ENCODE peak calls at places on chromosomes 16 and 17, in nine cellular contexts. One of them, this sample, is unnamed.

GRCh38 chr17:72171703-72172670 is 51.2 kb downstream of the SOX9 start:
- DNase-seq in globus pallidus: peak
- DNase-seq in GM13977: no peak
- DNase-seq in activated T-cell treated with anti-CD3 and anti-CD28 coated beads, Interleukin-2, amount 50 U/mL, for 48 hours: no peak
- DNase-seq in gastrocnemius medialis: no peak
- DNase-seq in PC-9: no peak
- DNase-seq in CD8-positive, alpha-beta memory T cell: no peak
- DNase-seq in kidney epithelial cell: no peak
- DNase-seq in GM04504: no peak
- DNase-seq in this sample: peak

GRCh38 chr17:6457688-6458190 is 13.5 kb downstream of the PIMREG start:
- DNase-seq in PC-9: peak
- DNase-seq in GM13977: no peak
- DNase-seq in CD8-positive, alpha-beta memory T cell: no peak
- DNase-seq in activated T-cell treated with anti-CD3 and anti-CD28 coated beads, Interleukin-2, amount 50 U/mL, for 48 hours: no peak
- DNase-seq in GM04504: no peak
- DNase-seq in kidney epithelial cell: no peak
- DNase-seq in gastrocnemius medialis: no peak
- DNase-seq in globus pallidus: no peak
- DNase-seq in this sample: no peak

GRCh38 chr17:17971431-17972125 is 622 bp downstream of the TOM1L2 start:
- DNase-seq in gastrocnemius medialis: peak
- DNase-seq in activated T-cell treated with anti-CD3 and anti-CD28 coated beads, Interleukin-2, amount 50 U/mL, for 48 hours: no peak
- DNase-seq in PC-9: peak
- DNase-seq in globus pallidus: no peak
- DNase-seq in GM13977: no peak
- DNase-seq in GM04504: no peak
- DNase-seq in kidney epithelial cell: no peak
- DNase-seq in CD8-positive, alpha-beta memory T cell: no peak
- DNase-seq in this sample: peak

GRCh38 chr17:61167050-61167449 is 232.6 kb upstream of the TBX2 start:
- DNase-seq in globus pallidus: no peak
- DNase-seq in gastrocnemius medialis: no peak
- DNase-seq in activated T-cell treated with anti-CD3 and anti-CD28 coated beads, Interleukin-2, amount 50 U/mL, for 48 hours: no peak
- DNase-seq in GM13977: no peak
- DNase-seq in PC-9: no peak
- DNase-seq in CD8-positive, alpha-beta memory T cell: no peak
- DNase-seq in GM04504: no peak
- DNase-seq in kidney epithelial cell: no peak
- DNase-seq in this sample: no peak

GRCh38 chr17:56751145-56751743 is 82.5 kb downstream of the C17orf67 start:
- DNase-seq in kidney epithelial cell: no peak
- DNase-seq in activated T-cell treated with anti-CD3 and anti-CD28 coated beads, Interleukin-2, amount 50 U/mL, for 48 hours: no peak
- DNase-seq in PC-9: no peak
- DNase-seq in CD8-positive, alpha-beta memory T cell: no peak
- DNase-seq in GM13977: no peak
- DNase-seq in globus pallidus: no peak
- DNase-seq in GM04504: no peak
- DNase-seq in gastrocnemius medialis: no peak
- DNase-seq in this sample: no peak

GRCh38 chr16:69301187-69301586 is 10.0 kb upstream of the VPS4A start:
- DNase-seq in GM13977: no peak
- DNase-seq in CD8-positive, alpha-beta memory T cell: no peak
- DNase-seq in kidney epithelial cell: no peak
- DNase-seq in PC-9: no peak
- DNase-seq in globus pallidus: no peak
- DNase-seq in activated T-cell treated with anti-CD3 and anti-CD28 coated beads, Interleukin-2, amount 50 U/mL, for 48 hours: no peak
- DNase-seq in GM04504: no peak
- DNase-seq in gastrocnemius medialis: no peak
- DNase-seq in this sample: no peak

GRCh38 chr17:5126719-5127488 is 11.1 kb downstream of the USP6 start:
- DNase-seq in gastrocnemius medialis: no peak
- DNase-seq in kidney epithelial cell: no peak
- DNase-seq in CD8-positive, alpha-beta memory T cell: no peak
- DNase-seq in activated T-cell treated with anti-CD3 and anti-CD28 coated beads, Interleukin-2, amount 50 U/mL, for 48 hours: peak
- DNase-seq in GM13977: no peak
- DNase-seq in GM04504: no peak
- DNase-seq in PC-9: no peak
- DNase-seq in globus pallidus: no peak
- DNase-seq in this sample: no peak

GRCh38 chr16:67563708-67564468 is 1.6 kb downstream of the CTCF start:
- DNase-seq in PC-9: peak
- DNase-seq in gastrocnemius medialis: peak
- DNase-seq in globus pallidus: peak
- DNase-seq in kidney epithelial cell: no peak
- DNase-seq in CD8-positive, alpha-beta memory T cell: no peak
- DNase-seq in activated T-cell treated with anti-CD3 and anti-CD28 coated beads, Interleukin-2, amount 50 U/mL, for 48 hours: peak
- DNase-seq in GM04504: peak
- DNase-seq in GM13977: no peak
- DNase-seq in this sample: peak

GRCh38 chr17:36072431-36073121 is 8.5 kb downstream of the CCL18 start:
- DNase-seq in kidney epithelial cell: no peak
- DNase-seq in GM04504: no peak
- DNase-seq in globus pallidus: peak
- DNase-seq in GM13977: peak
- DNase-seq in PC-9: peak
- DNase-seq in gastrocnemius medialis: no peak
- DNase-seq in CD8-positive, alpha-beta memory T cell: peak
- DNase-seq in activated T-cell treated with anti-CD3 and anti-CD28 coated beads, Interleukin-2, amount 50 U/mL, for 48 hours: peak
- DNase-seq in this sample: peak

GRCh38 chr17:8623591-8623990 is 6.9 kb downstream of the MYH10 start:
- DNase-seq in PC-9: no peak
- DNase-seq in CD8-positive, alpha-beta memory T cell: no peak
- DNase-seq in GM04504: no peak
- DNase-seq in gastrocnemius medialis: no peak
- DNase-seq in GM13977: no peak
- DNase-seq in kidney epithelial cell: no peak
- DNase-seq in globus pallidus: no peak
- DNase-seq in activated T-cell treated with anti-CD3 and anti-CD28 coated beads, Interleukin-2, amount 50 U/mL, for 48 hours: no peak
- DNase-seq in this sample: no peak

GRCh38 chr17:1347681-1348318 is 52.2 kb downstream of the YWHAE start:
- DNase-seq in GM13977: no peak
- DNase-seq in kidney epithelial cell: peak
- DNase-seq in GM04504: no peak
- DNase-seq in activated T-cell treated with anti-CD3 and anti-CD28 coated beads, Interleukin-2, amount 50 U/mL, for 48 hours: no peak
- DNase-seq in gastrocnemius medialis: peak
- DNase-seq in PC-9: no peak
- DNase-seq in globus pallidus: peak
- DNase-seq in CD8-positive, alpha-beta memory T cell: no peak
- DNase-seq in this sample: peak

GRCh38 chr16:49799172-49799571 is 56.7 kb downstream of the ZNF423 start:
- DNase-seq in activated T-cell treated with anti-CD3 and anti-CD28 coated beads, Interleukin-2, amount 50 U/mL, for 48 hours: no peak
- DNase-seq in GM04504: no peak
- DNase-seq in CD8-positive, alpha-beta memory T cell: no peak
- DNase-seq in gastrocnemius medialis: no peak
- DNase-seq in GM13977: no peak
- DNase-seq in kidney epithelial cell: no peak
- DNase-seq in globus pallidus: no peak
- DNase-seq in PC-9: no peak
- DNase-seq in this sample: no peak

GRCh38 chr16:69106491-69107291 is 1.2 kb downstream of the HAS3 start:
- DNase-seq in PC-9: peak
- DNase-seq in activated T-cell treated with anti-CD3 and anti-CD28 coated beads, Interleukin-2, amount 50 U/mL, for 48 hours: peak
- DNase-seq in kidney epithelial cell: no peak
- DNase-seq in CD8-positive, alpha-beta memory T cell: no peak
- DNase-seq in gastrocnemius medialis: no peak
- DNase-seq in globus pallidus: no peak
- DNase-seq in GM13977: peak
- DNase-seq in GM04504: no peak
- DNase-seq in this sample: no peak

GRCh38 chr17:71163121-71163812 is 957.6 kb upstream of the SOX9 start:
- DNase-seq in CD8-positive, alpha-beta memory T cell: no peak
- DNase-seq in gastrocnemius medialis: no peak
- DNase-seq in GM13977: no peak
- DNase-seq in activated T-cell treated with anti-CD3 and anti-CD28 coated beads, Interleukin-2, amount 50 U/mL, for 48 hours: no peak
- DNase-seq in GM04504: no peak
- DNase-seq in kidney epithelial cell: no peak
- DNase-seq in PC-9: peak
- DNase-seq in globus pallidus: no peak
- DNase-seq in this sample: no peak

GRCh38 chr17:40986920-40987319 is 2.8 kb upstream of the KRT40 start:
- DNase-seq in globus pallidus: no peak
- DNase-seq in gastrocnemius medialis: no peak
- DNase-seq in PC-9: no peak
- DNase-seq in activated T-cell treated with anti-CD3 and anti-CD28 coated beads, Interleukin-2, amount 50 U/mL, for 48 hours: no peak
- DNase-seq in CD8-positive, alpha-beta memory T cell: no peak
- DNase-seq in kidney epithelial cell: no peak
- DNase-seq in GM04504: no peak
- DNase-seq in GM13977: no peak
- DNase-seq in this sample: no peak

GRCh38 chr16:71373073-71373472 is 14.6 kb downstream of the CALB2 start:
- DNase-seq in CD8-positive, alpha-beta memory T cell: no peak
- DNase-seq in GM04504: peak
- DNase-seq in globus pallidus: no peak
- DNase-seq in GM13977: no peak
- DNase-seq in PC-9: no peak
- DNase-seq in kidney epithelial cell: no peak
- DNase-seq in gastrocnemius medialis: no peak
- DNase-seq in activated T-cell treated with anti-CD3 and anti-CD28 coated beads, Interleukin-2, amount 50 U/mL, for 48 hours: no peak
- DNase-seq in this sample: no peak

GRCh38 chr17:82803185-82803584 is 36.6 kb downstream of the ZNF750 start:
- DNase-seq in kidney epithelial cell: no peak
- DNase-seq in activated T-cell treated with anti-CD3 and anti-CD28 coated beads, Interleukin-2, amount 50 U/mL, for 48 hours: no peak
- DNase-seq in CD8-positive, alpha-beta memory T cell: no peak
- DNase-seq in GM13977: no peak
- DNase-seq in GM04504: no peak
- DNase-seq in gastrocnemius medialis: no peak
- DNase-seq in globus pallidus: no peak
- DNase-seq in PC-9: no peak
- DNase-seq in this sample: no peak

GRCh38 chr16:50814043-50814442 is 72.2 kb downstream of the CYLD start:
- DNase-seq in GM04504: no peak
- DNase-seq in CD8-positive, alpha-beta memory T cell: no peak
- DNase-seq in activated T-cell treated with anti-CD3 and anti-CD28 coated beads, Interleukin-2, amount 50 U/mL, for 48 hours: no peak
- DNase-seq in globus pallidus: no peak
- DNase-seq in gastrocnemius medialis: no peak
- DNase-seq in PC-9: no peak
- DNase-seq in kidney epithelial cell: no peak
- DNase-seq in GM13977: no peak
- DNase-seq in this sample: no peak